ENCODE peak calls at places on chromosomes 16 and 17, in six cellular contexts. A, F, D, N, C and Y are unnamed samples.

GRCh38 chr16:77223184-77223583 is 24.0 kb downstream of the SYCE1L start:
- DNase-seq in A (no peak), F (no peak), D (no peak), N (no peak), C (no peak), Y (no peak)

GRCh38 chr16:15993946-15994665 is 44.7 kb downstream of the ABCC1 start:
- DNase-seq in A (no peak), F (no peak), D (peak; percentile 83), N (no peak), C (no peak), Y (no peak)

GRCh38 chr17:9818760-9819159 is 3.1 kb downstream of the GSG1L2 start:
- DNase-seq in A (no peak), F (no peak), D (no peak), N (peak; percentile 41), C (peak; percentile 45), Y (no peak)

GRCh38 chr17:73850426-73850825 is 206.2 kb upstream of the SDK2 start:
- DNase-seq in A (no peak), F (no peak), D (no peak), N (no peak), C (no peak), Y (no peak)

GRCh38 chr16:48272837-48273421 is 25.6 kb upstream of the ABCC11 start:
- DNase-seq in A (no peak), F (no peak), D (no peak), N (no peak), C (no peak), Y (no peak)

GRCh38 chr16:50501986-50502615 is 46.1 kb upstream of the NKD1 start:
- DNase-seq in A (no peak), F (no peak), D (no peak), N (no peak), C (no peak), Y (no peak)

GRCh38 chr17:69609495-69610315 is 195.2 kb downstream of the MAP2K6 start:
- DNase-seq in A (no peak), F (no peak), D (peak; percentile 45), N (peak; percentile 35), C (peak; percentile 40), Y (no peak)

GRCh38 chr16:31099860-31100638 is 5.5 kb upstream of the VKORC1 start:
- DNase-seq in A (no peak), F (no peak), D (peak; percentile 91), N (peak; percentile 58), C (peak; percentile 36), Y (no peak)

GRCh38 chr16:77238593-77238992 is 39.4 kb downstream of the SYCE1L start:
- DNase-seq in A (no peak), F (no peak), D (no peak), N (peak; percentile 47), C (peak; percentile 49), Y (no peak)

GRCh38 chr17:76476736-76477135 is 9.3 kb downstream of the AANAT start:
- DNase-seq in A (no peak), F (no peak), D (no peak), N (no peak), C (no peak), Y (no peak)

GRCh38 chr16:65069090-65069489 is 52.8 kb downstream of the CDH11 start:
- DNase-seq in A (no peak), F (no peak), D (peak; percentile 97), N (peak; percentile 77), C (peak; percentile 77), Y (peak; percentile 72)

GRCh38 chr17:34382586-34383224 is 19.7 kb upstream of the CCL1 start:
- DNase-seq in A (no peak), F (no peak), D (no peak), N (no peak), C (no peak), Y (peak; percentile 46)

GRCh38 chr16:11342021-11342855 is 3.0 kb upstream of the RMI2 start:
- DNase-seq in A (no peak), F (no peak), D (no peak), N (peak; percentile 84), C (peak; percentile 88), Y (no peak)

GRCh38 chr17:67401598-67402504 is 24.8 kb downstream of the PITPNC1 start:
- DNase-seq in A (no peak), F (no peak), D (no peak), N (no peak), C (no peak), Y (no peak)

GRCh38 chr17:75878174-75878998 is at the start of gene TRIM47:
- DNase-seq in A (no peak), F (no peak), D (peak; percentile 46), N (peak; percentile 26), C (peak; percentile 52), Y (peak; percentile 72)

GRCh38 chr16:14372471-14372870 is 257.6 kb downstream of the PARN start:
- DNase-seq in A (no peak), F (no peak), D (no peak), N (no peak), C (no peak), Y (peak; percentile 23)

GRCh38 chr17:35119370-35120185 is at the start of gene RAD51D:
- DNase-seq in A (no peak), F (peak; percentile 63), D (peak; percentile 46), N (peak; percentile 27), C (peak; percentile 63), Y (peak; percentile 85)

GRCh38 chr16:5056347-5056746 is 9.4 kb downstream of the C16orf89 start:
- DNase-seq in A (no peak), F (no peak), D (peak; percentile 27), N (peak; percentile 29), C (peak; percentile 41), Y (no peak)

GRCh38 chr17:58630883-58631522 is 60.8 kb downstream of the TEX14 start:
- DNase-seq in A (peak; percentile 90), F (no peak), D (no peak), N (no peak), C (no peak), Y (peak; percentile 21)

GRCh38 chr17:19448341-19449268 is 37.6 kb downstream of the RNF112 start:
- DNase-seq in A (no peak), F (no peak), D (peak; percentile 99), N (peak; percentile 77), C (peak; percentile 86), Y (peak; percentile 24)

DNA sequence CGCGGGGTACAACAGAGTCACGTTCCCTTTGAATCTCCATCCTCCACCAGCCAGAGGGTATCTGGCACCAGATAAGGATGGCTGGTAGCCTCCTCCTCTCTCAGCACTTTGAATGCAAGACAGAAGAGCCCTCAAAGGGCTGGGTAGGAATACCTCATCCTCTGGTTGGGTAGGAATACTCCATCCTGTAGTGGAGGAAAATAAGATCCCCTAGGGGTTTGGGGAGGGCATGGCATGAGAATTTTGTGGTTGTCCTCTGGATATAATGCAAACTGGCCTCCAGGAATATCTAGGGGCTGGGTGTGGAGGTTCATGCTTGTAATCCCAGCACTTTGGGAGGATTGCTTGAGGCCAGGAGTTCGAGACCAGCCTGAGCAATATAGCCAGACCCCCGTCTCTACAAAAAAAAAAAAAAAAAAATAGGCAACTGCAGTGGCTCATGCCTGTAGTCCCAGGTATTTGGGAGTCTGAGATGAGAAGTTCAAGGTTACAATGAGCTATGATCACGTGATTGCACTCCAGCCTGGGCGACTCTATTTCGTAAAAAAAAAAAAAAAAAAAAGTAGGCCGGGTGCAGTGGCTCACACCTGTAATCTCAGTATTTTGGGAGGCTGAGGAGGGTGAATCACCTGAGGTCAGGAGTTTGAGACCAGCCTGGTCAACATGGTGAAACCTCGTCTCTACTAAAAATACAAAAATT is 2.7 kb downstream of the IGFBP4 start:
- DNase-seq in A (no peak), F (no peak), D (peak; percentile 55), N (no peak), C (no peak), Y (no peak)
- H3K4me3 ChIP-seq in A (no peak overlapping the region), F (no peak overlapping the region), D (peak overlapping the region; percentile 99), N (no peak overlapping the region), C (no peak overlapping the region), Y (no peak overlapping the region)

GRCh38 chr17:4998027-4998665 is 396 bp downstream of the KIF1C start:
- DNase-seq in A (no peak), F (no peak), D (no peak), N (no peak), C (no peak), Y (no peak)

GRCh38 chr17:5000237-5000639 is 2.5 kb downstream of the KIF1C start:
- DNase-seq in A (no peak), F (no peak), D (peak; percentile 27), N (no peak), C (no peak), Y (no peak)

GRCh38 chr17:4998666-4999428 is 1.1 kb downstream of the KIF1C start:
- DNase-seq in A (no peak), F (no peak), D (no peak), N (no peak), C (peak; percentile 41), Y (no peak)

GRCh38 chr17:4997302-4998026 is at the start of the genes INCA1 and KIF1C:
- DNase-seq in A (no peak), F (peak; percentile 78), D (peak; percentile 77), N (peak; percentile 61), C (peak; percentile 92), Y (peak; percentile 97)

DNA sequence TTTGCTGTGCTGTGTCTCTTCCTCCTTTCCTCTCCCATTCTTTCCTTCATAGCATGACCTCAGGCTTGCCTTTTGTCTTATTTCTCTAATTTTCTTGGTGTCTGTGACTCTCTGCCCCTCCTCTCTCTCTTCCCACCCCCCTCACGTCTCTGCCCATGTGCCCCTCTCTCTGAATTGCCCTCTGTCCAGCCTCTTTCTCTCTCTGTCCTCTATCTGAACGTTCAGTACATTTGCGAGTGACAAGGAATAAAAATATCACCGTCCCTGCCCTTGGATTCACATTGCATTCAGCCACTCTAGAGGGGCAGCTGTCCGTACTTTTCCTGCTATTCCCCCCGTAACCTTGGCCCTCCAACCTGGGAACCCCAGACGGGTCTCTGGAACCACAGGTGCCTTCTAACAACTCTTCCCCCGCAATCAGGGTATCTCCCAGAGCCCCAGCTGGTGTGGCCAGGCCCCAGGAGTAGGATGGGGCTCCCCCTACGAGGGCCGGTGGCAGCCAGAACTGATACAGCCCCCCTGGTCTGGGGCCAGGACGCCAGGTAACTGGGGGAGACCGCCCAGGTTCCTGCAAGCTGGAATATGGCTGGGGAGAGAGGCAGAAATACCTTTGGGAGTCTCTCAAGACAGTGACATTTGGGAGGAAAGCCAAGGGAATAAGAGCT is 1.8 kb downstream of the KIF1C start:
- DNase-seq in A (no peak), F (no peak), D (no peak), N (no peak), C (no peak), Y (no peak)
- H3K4me3 ChIP-seq in A (peak overlapping the region; percentile 67), F (no peak overlapping the region), D (peak overlapping the region; percentile 75), N (peak overlapping the region; percentile 97), C (peak overlapping the region; percentile 95), Y (peak overlapping the region; percentile 74)

GRCh38 chr17:45431531-45432404 is 902 bp downstream of the ARHGAP27 start:
- DNase-seq in A (no peak), F (peak; percentile 37), D (peak; percentile 45), N (peak; percentile 83), C (peak; percentile 90), Y (peak; percentile 61)
- H3K4me3 ChIP-seq in A (peak overlapping the region; percentile 47), F (peak overlapping the region; percentile 50), D (peak overlapping the region; percentile 41), N (peak overlapping the region; percentile 89), C (peak overlapping the region; percentile 66), Y (peak overlapping the region; percentile 25)

DNA sequence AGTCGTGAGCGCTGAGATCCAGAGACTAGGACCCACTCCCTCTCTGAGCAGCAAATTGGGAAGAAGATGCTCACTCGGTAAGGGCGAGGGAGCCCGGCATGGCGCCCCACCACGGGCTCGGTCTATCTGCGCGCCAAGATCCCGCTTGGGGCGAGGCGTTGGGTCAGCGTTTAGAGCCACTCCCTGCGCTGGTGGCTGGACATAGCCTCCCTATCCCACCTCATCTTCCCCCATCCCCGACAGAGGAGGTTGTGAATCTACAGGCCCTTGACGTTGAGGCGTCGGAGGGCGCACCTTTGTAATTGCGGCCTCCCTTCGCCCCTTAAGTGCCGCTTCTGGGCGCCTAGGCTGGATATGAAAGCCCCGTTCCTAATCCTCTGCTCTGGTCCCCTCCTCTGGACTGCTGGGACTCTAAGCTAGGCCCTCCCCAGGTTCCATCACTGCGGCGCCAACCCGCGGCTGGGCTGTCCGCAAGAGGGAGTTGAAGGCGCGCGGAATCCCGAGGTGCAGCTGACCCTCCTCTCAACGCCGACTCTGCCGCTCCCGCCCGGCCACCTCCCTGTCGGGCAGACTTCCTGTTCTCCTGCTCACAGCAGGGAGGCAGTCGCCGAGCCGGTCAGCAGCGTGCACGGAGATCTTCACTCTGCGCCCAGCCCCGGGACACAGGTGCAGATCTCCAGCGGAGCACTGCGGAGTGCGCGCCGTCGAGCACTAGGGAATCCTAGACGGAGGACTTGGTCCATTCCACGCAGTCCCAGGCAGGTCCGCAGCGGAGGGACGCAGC is 16.1 kb upstream of the HOXB9 start:
- DNase-seq in A (no peak), F (no peak), D (no peak), N (no peak), C (no peak), Y (no peak)
- H3K4me3 ChIP-seq in A (no peak overlapping the region), F (no peak overlapping the region), D (no peak overlapping the region), N (no peak overlapping the region), C (no peak overlapping the region), Y (no peak overlapping the region)